ENCODE peak calls at places on chromosomes 1 and 21, in five cellular contexts. One of them, this sample, is unnamed. For H3K4me1, the result is how much of the 10 kb centered on the place peaks cover.

GRCh38 chr21:45019076-45019886 is 55.1 kb upstream of the ADARB1 start:
- DNase-seq in uterus: peak
- DNase-seq in cardiac muscle cell: no peak
- DNase-seq in body of pancreas: no peak
- DNase-seq in breast epithelium: no peak
- DNase-seq in this sample: no peak

GRCh38 chr1:116514708-116515525 is 55.9 kb downstream of the CD58 start:
- DNase-seq in uterus: no peak
- DNase-seq in cardiac muscle cell: no peak
- DNase-seq in body of pancreas: peak
- DNase-seq in breast epithelium: no peak
- DNase-seq in this sample: no peak

GRCh38 chr21:38323721-38324591 is 67.2 kb downstream of the KCNJ15 start:
- DNase-seq in body of pancreas: no peak
- DNase-seq in cardiac muscle cell: peak
- DNase-seq in uterus: no peak
- DNase-seq in breast epithelium: no peak
- DNase-seq in this sample: peak

GRCh38 chr1:184406454-184406853 is 19.6 kb downstream of the C1orf21 start:
- DNase-seq in cardiac muscle cell: no peak
- DNase-seq in breast epithelium: no peak
- DNase-seq in body of pancreas: no peak
- DNase-seq in uterus: no peak
- DNase-seq in this sample: no peak

GRCh38 chr1:150017206-150017750 is 6.8 kb upstream of the OTUD7B start:
- DNase-seq in cardiac muscle cell: no peak
- DNase-seq in uterus: no peak
- DNase-seq in breast epithelium: no peak
- DNase-seq in body of pancreas: peak
- DNase-seq in this sample: no peak

GRCh38 chr1:111221633-111222286 is 5.8 kb upstream of the CHI3L2 start:
- DNase-seq in cardiac muscle cell: no peak
- DNase-seq in breast epithelium: no peak
- DNase-seq in body of pancreas: peak
- DNase-seq in uterus: no peak
- DNase-seq in this sample: no peak

GRCh38 chr1:206931709-206932108 is 10.0 kb upstream of the FCMR start:
- DNase-seq in uterus: no peak
- DNase-seq in body of pancreas: no peak
- DNase-seq in cardiac muscle cell: no peak
- DNase-seq in breast epithelium: no peak
- DNase-seq in this sample: no peak

GRCh38 chr1:15341634-15342375 is 67.9 kb upstream of the EFHD2 start:
- DNase-seq in cardiac muscle cell: no peak
- DNase-seq in uterus: no peak
- DNase-seq in body of pancreas: no peak
- DNase-seq in breast epithelium: no peak
- DNase-seq in this sample: no peak

GRCh38 chr1:58456470-58456869 is 90.1 kb downstream of the OMA1 start:
- DNase-seq in uterus: no peak
- DNase-seq in body of pancreas: no peak
- DNase-seq in breast epithelium: no peak
- DNase-seq in cardiac muscle cell: no peak
- DNase-seq in this sample: no peak

GRCh38 chr1:5220421-5220820 is 566.0 kb downstream of the AJAP1 start:
- DNase-seq in uterus: no peak
- DNase-seq in breast epithelium: no peak
- DNase-seq in cardiac muscle cell: no peak
- DNase-seq in body of pancreas: no peak
- DNase-seq in this sample: no peak

GRCh38 chr1:42734201-42735035 is 5.6 kb downstream of the CLDN19 start:
- DNase-seq in uterus: no peak
- DNase-seq in cardiac muscle cell: no peak
- DNase-seq in breast epithelium: no peak
- DNase-seq in body of pancreas: no peak
- DNase-seq in this sample: peak

GRCh38 chr1:100188617-100189016 is 10.6 kb upstream of the LRRC39 start:
- DNase-seq in cardiac muscle cell: no peak
- DNase-seq in uterus: no peak
- DNase-seq in breast epithelium: no peak
- DNase-seq in body of pancreas: peak
- DNase-seq in this sample: no peak

GRCh38 chr1:109657970-109658369 is 2.1 kb downstream of the GSTM4 start:
- DNase-seq in body of pancreas: no peak
- DNase-seq in cardiac muscle cell: no peak
- DNase-seq in breast epithelium: no peak
- DNase-seq in uterus: no peak
- DNase-seq in this sample: peak

GRCh38 chr1:109659145-109659544 is 3.2 kb downstream of the GSTM4 start:
- DNase-seq in breast epithelium: no peak
- DNase-seq in uterus: no peak
- DNase-seq in cardiac muscle cell: no peak
- DNase-seq in body of pancreas: peak
- DNase-seq in this sample: peak

GRCh38 chr1:109661391-109661790 is 5.5 kb downstream of the GSTM4 start:
- DNase-seq in breast epithelium: no peak
- DNase-seq in cardiac muscle cell: no peak
- DNase-seq in uterus: no peak
- DNase-seq in body of pancreas: no peak
- DNase-seq in this sample: peak

GRCh38 chr1:109658533-109659051 is 2.7 kb downstream of the GSTM4 start:
- DNase-seq in breast epithelium: no peak
- DNase-seq in uterus: no peak
- DNase-seq in body of pancreas: no peak
- DNase-seq in cardiac muscle cell: no peak
- DNase-seq in this sample: peak

GRCh38 chr1:109659997-109660755 is 4.3 kb downstream of the GSTM4 start:
- DNase-seq in uterus: no peak
- DNase-seq in body of pancreas: peak
- DNase-seq in breast epithelium: no peak
- DNase-seq in cardiac muscle cell: no peak
- DNase-seq in this sample: peak
- H3K4me1 ChIP-seq in uterus: under half
- H3K4me1 ChIP-seq in body of pancreas: under half
- H3K4me1 ChIP-seq in breast epithelium: under half
- H3K4me1 ChIP-seq in cardiac muscle cell: under half
- H3K4me1 ChIP-seq in this sample: under half

GRCh38 chr1:92484171-92484471 is 2.6 kb downstream of the GFI1 start:
- DNase-seq in body of pancreas: no peak
- DNase-seq in breast epithelium: no peak
- DNase-seq in uterus: no peak
- DNase-seq in cardiac muscle cell: no peak
- DNase-seq in this sample: no peak
- H3K4me1 ChIP-seq in body of pancreas: half or more
- H3K4me1 ChIP-seq in breast epithelium: under half
- H3K4me1 ChIP-seq in uterus: under half
- H3K4me1 ChIP-seq in cardiac muscle cell: under half
- H3K4me1 ChIP-seq in this sample: half or more

DNA sequence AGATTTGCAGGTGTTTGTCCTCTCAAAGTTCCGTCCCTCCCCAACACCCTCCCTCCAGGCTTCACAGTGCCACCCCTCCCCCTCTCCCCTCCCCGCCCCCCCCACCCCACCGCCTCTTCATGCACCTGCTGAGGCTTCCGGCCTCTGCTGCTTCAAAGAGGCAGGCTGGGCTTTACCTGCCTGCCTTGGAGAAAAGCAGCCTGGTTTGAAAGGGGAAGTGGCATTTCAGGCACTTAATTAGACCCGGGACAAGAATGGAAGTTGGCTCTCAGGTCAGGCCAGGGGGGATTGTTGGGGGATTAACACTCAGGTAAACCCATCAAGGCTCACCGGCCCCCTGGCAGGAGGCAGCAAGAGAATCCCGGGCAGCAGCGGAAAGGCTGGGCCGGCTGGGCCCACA is 21.1 kb downstream of the PAX7 start:
- DNase-seq in uterus: no peak
- DNase-seq in breast epithelium: no peak
- DNase-seq in body of pancreas: no peak
- DNase-seq in cardiac muscle cell: no peak
- DNase-seq in this sample: no peak
- H3K4me1 ChIP-seq in uterus: under half
- H3K4me1 ChIP-seq in breast epithelium: under half
- H3K4me1 ChIP-seq in body of pancreas: under half
- H3K4me1 ChIP-seq in cardiac muscle cell: under half
- H3K4me1 ChIP-seq in this sample: under half

GRCh38 chr1:165633624-165634023 is 2.6 kb downstream of the MGST3 start:
- DNase-seq in cardiac muscle cell: no peak
- DNase-seq in breast epithelium: no peak
- DNase-seq in body of pancreas: no peak
- DNase-seq in uterus: no peak
- DNase-seq in this sample: no peak

GRCh38 chr1:165637427-165637826 is 6.4 kb downstream of the MGST3 start:
- DNase-seq in breast epithelium: no peak
- DNase-seq in cardiac muscle cell: no peak
- DNase-seq in uterus: no peak
- DNase-seq in body of pancreas: peak
- DNase-seq in this sample: no peak

GRCh38 chr1:165634154-165634921 is 3.3 kb downstream of the MGST3 start:
- DNase-seq in body of pancreas: no peak
- DNase-seq in uterus: no peak
- DNase-seq in breast epithelium: no peak
- DNase-seq in cardiac muscle cell: no peak
- DNase-seq in this sample: no peak

GRCh38 chr1:165635329-165635728 is 4.3 kb downstream of the MGST3 start:
- DNase-seq in body of pancreas: no peak
- DNase-seq in uterus: no peak
- DNase-seq in breast epithelium: no peak
- DNase-seq in cardiac muscle cell: no peak
- DNase-seq in this sample: no peak

DNA sequence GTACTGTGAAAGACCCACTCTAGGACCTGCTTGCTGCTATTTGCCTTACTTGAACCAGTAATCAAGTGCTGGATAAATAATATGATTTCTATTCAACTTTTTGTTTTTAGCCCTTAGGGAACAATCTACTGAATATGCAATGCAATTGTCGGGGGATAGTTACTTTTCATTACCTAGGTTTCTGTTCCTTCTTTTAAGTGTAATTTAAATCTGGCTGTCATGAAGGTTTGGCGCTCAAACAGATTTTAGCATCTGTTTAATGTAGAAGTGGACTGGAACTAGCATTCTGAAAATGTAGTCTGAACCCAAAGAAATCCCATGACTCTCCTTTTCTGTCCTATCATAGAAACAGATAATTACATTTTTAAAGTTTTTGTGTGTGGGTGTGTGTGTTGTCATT is 4.8 kb downstream of the MGST3 start:
- DNase-seq in uterus: no peak
- DNase-seq in cardiac muscle cell: no peak
- DNase-seq in body of pancreas: no peak
- DNase-seq in breast epithelium: no peak
- DNase-seq in this sample: no peak
- H3K4me1 ChIP-seq in uterus: under half
- H3K4me1 ChIP-seq in cardiac muscle cell: under half
- H3K4me1 ChIP-seq in body of pancreas: half or more
- H3K4me1 ChIP-seq in breast epithelium: under half
- H3K4me1 ChIP-seq in this sample: half or more

GRCh38 chr21:26877015-26877414 is 31.8 kb upstream of the ADAMTS1 start:
- DNase-seq in breast epithelium: no peak
- DNase-seq in body of pancreas: no peak
- DNase-seq in uterus: no peak
- DNase-seq in cardiac muscle cell: no peak
- DNase-seq in this sample: no peak
- H3K4me1 ChIP-seq in breast epithelium: under half
- H3K4me1 ChIP-seq in body of pancreas: under half
- H3K4me1 ChIP-seq in uterus: under half
- H3K4me1 ChIP-seq in cardiac muscle cell: under half
- H3K4me1 ChIP-seq in this sample: under half

This sample was measured in esophagus muscularis mucosa.